ENCODE peak calls at places on chromosomes 13 and 19, in six cellular contexts. D, L, Y, V, W and I are unnamed samples. For H3K9me3 and H3K4me1, the result is how much of the 10 kb centered on the place peaks cover.

GRCh38 chr13:64369121-64369520 is 2861.0 kb downstream of the PCDH9 start:
- DNase-seq in D (no peak), Y (no peak), L (no peak), V (no peak), W (no peak), I (no peak)

GRCh38 chr13:51287758-51288157 is 51.7 kb upstream of the SERPINE3 start:
- DNase-seq in D (no peak), Y (no peak), V (no peak), W (no peak), L (no peak), I (no peak)

GRCh38 chr13:95256086-95256485 is 45.2 kb downstream of the ABCC4 start:
- DNase-seq in W (no peak), V (no peak), L (no peak), Y (no peak), D (no peak), I (no peak)

GRCh38 chr13:69485991-69486592 is 621.5 kb upstream of the ATXN8OS start:
- DNase-seq in V (no peak), D (no peak), W (no peak), L (no peak), Y (no peak), I (no peak)

GRCh38 chr13:72166102-72166660 is 299.2 kb upstream of the DACH1 start:
- DNase-seq in D (no peak), L (no peak), W (no peak), Y (no peak), V (no peak), I (no peak)

GRCh38 chr19:42277821-42278809 is 9.1 kb downstream of the CIC start:
- DNase-seq in W (no peak), V (peak), D (no peak), Y (no peak), L (no peak), I (no peak)

GRCh38 chr19:45091031-45091918 is 1.7 kb upstream of the PPP1R37 start:
- DNase-seq in V (peak), D (peak), W (peak), Y (peak), L (peak), I (peak)

GRCh38 chr13:51916962-51917361 is 55.2 kb downstream of the CCDC70 start:
- DNase-seq in D (no peak), Y (no peak), V (no peak), W (no peak), L (no peak), I (no peak)

GRCh38 chr19:55605637-55606470 is at the start of gene ZNF865:
- DNase-seq in D (peak), V (peak), Y (peak), L (peak), W (peak), I (peak)

GRCh38 chr19:19191920-19192882 is at the start of the genes BORCS8 and RFXANK:
- DNase-seq in L (peak), D (peak), V (peak), W (peak), Y (peak), I (peak)

GRCh38 chr13:71021810-71022422 is 845.1 kb downstream of the DACH1 start:
- DNase-seq in D (no peak), V (no peak), W (no peak), Y (no peak), L (no peak), I (no peak)

GRCh38 chr19:32866564-32867265 is 2.9 kb downstream of the SLC7A9 start:
- DNase-seq in V (no peak), Y (no peak), W (no peak), D (no peak), L (no peak), I (no peak)

GRCh38 chr19:29259153-29259552 is 46.2 kb upstream of the UQCRFS1 start:
- DNase-seq in Y (no peak), D (no peak), L (no peak), V (no peak), W (no peak), I (no peak)

GRCh38 chr19:34155686-34156085 is 16.6 kb upstream of the LSM14A start:
- DNase-seq in W (no peak), L (no peak), D (no peak), Y (no peak), V (no peak), I (no peak)

GRCh38 chr19:50434525-50434924 is 1.8 kb downstream of the MYBPC2 start:
- DNase-seq in D (no peak), V (no peak), L (no peak), W (no peak), Y (no peak), I (no peak)

GRCh38 chr19:45501730-45502014 is 3.4 kb downstream of the PPM1N start:
- DNase-seq in D (no peak), V (no peak), L (no peak), Y (no peak), W (no peak), I (no peak)

GRCh38 chr13:36858285-36858684 is 39.3 kb downstream of the RFXAP start:
- DNase-seq in V (no peak), W (no peak), D (no peak), Y (no peak), L (no peak), I (no peak)

GRCh38 chr13:109976206-109976997 is 190.0 kb upstream of the IRS2 start:
- DNase-seq in D (no peak), Y (no peak), L (no peak), W (no peak), V (no peak), I (no peak)

GRCh38 chr13:105410602-105411001 is 1124.9 kb downstream of the EFNB2 start:
- DNase-seq in Y (peak), D (no peak), V (peak), W (no peak), L (peak), I (no peak)

GRCh38 chr13:51246411-51247298 is 24.5 kb downstream of the FAM124A start:
- DNase-seq in V (no peak), W (no peak), D (no peak), Y (no peak), L (no peak), I (no peak)

GRCh38 chr13:83136660-83137059 is 745.6 kb downstream of the SLITRK1 start:
- DNase-seq in W (no peak), Y (no peak), L (no peak), V (no peak), D (no peak), I (no peak)

GRCh38 chr19:514166-514663 is 6.9 kb downstream of the TPGS1 start:
- DNase-seq in L (no peak), Y (no peak), W (no peak), D (no peak), V (no peak), I (no peak)

GRCh38 chr13:95644611-95645052 is at the start of gene DZIP1:
- DNase-seq in L (peak), D (no peak), Y (peak), W (no peak), V (no peak), I (no peak)

GRCh38 chr19:33468361-33469170 is 53.0 kb downstream of the PEPD start:
- DNase-seq in D (no peak), L (no peak), Y (no peak), V (peak), W (no peak), I (no peak)

GRCh38 chr13:97386832-97387486 is 47.0 kb upstream of the RAP2A start:
- DNase-seq in V (no peak), L (no peak), Y (no peak), W (no peak), D (peak), I (no peak)

GRCh38 chr13:73224708-73225107 is 165.9 kb downstream of the KLF5 start:
- DNase-seq in D (no peak), L (no peak), Y (no peak), V (no peak), W (no peak), I (no peak)

GRCh38 chr13:38879278-38879677 is 111.4 kb downstream of the STOML3 start:
- DNase-seq in D (no peak), W (no peak), Y (no peak), V (no peak), L (no peak), I (no peak)

DNA sequence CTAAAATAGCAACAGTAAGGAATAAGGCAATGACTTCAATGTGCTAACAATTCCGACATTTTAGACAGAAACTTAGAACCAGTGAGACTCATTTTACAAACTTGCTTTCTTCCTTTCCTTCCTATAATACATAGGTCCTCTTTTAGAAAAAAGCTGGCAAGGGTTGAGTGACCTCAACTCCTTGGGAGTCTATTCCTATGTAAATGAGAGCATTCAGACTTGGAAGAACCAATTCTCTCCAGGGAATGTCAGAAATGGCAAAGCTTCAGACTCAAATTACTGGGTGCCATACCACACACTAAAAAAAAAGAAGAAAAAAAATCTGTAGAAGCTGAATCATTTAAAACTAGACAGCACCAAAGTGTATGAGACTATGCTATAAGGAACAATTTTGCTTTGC is 1328.2 kb downstream of the OLFM4 start:
- DNase-seq in L (no peak), D (no peak), W (no peak), V (no peak), Y (no peak), I (no peak)
- H3K27ac ChIP-seq in L (no peak), D (no peak), W (no peak), V (no peak), Y (no peak), I (no peak)

GRCh38 chr19:9329999-9330398 is 6.0 kb downstream of the ZNF559 start:
- DNase-seq in Y (no peak), V (no peak), L (no peak), W (no peak), D (no peak), I (no peak)
- H3K9me3 ChIP-seq in Y (half or more), V (half or more), L (under half), W (under half), D (half or more), I (under half)

GRCh38 chr19:6674868-6675305 is 4.9 kb upstream of the TNFSF14 start:
- DNase-seq in V (no peak), L (peak), D (peak), W (peak), Y (peak), I (peak)

GRCh38 chr19:6676288-6676687 is 6.3 kb upstream of the TNFSF14 start:
- DNase-seq in V (no peak), L (no peak), D (no peak), Y (no peak), W (no peak), I (no peak)

GRCh38 chr19:6671960-6672359 is 2.0 kb upstream of the TNFSF14 start:
- DNase-seq in L (no peak), V (no peak), D (no peak), Y (no peak), W (no peak), I (no peak)

GRCh38 chr19:6668696-6669095 is 1.3 kb downstream of the TNFSF14 start:
- DNase-seq in D (no peak), W (peak), V (no peak), Y (no peak), L (no peak), I (no peak)

GRCh38 chr19:6672693-6673290 is 2.8 kb upstream of the TNFSF14 start:
- DNase-seq in Y (no peak), W (no peak), L (no peak), V (no peak), D (no peak), I (no peak)
- H3K4me1 ChIP-seq in Y (under half), W (under half), L (under half), V (under half), D (under half), I (under half)

GRCh38 chr19:4405977-4406376 is 3.5 kb downstream of the CHAF1A start:
- DNase-seq in L (no peak), D (no peak), Y (no peak), V (no peak), W (no peak), I (no peak)
- H3K27ac ChIP-seq in L (no peak), D (no peak), Y (no peak), V (no peak), W (no peak), I (no peak)